ENCODE peak calls at places on chromosomes 3 and 15, in six cellular contexts. One of them, this sample, is unnamed.

GRCh38 chr15:35654334-35654733 is 108.4 kb upstream of the DPH6 start:
- DNase-seq in HepG2: no peak
- DNase-seq in GM23338: no peak
- DNase-seq in GM12878: no peak
- DNase-seq in H1: no peak
- DNase-seq in K562: no peak
- DNase-seq in this sample: no peak

GRCh38 chr3:50853936-50854335 is 179.2 kb downstream of the DOCK3 start:
- DNase-seq in GM12878: no peak
- DNase-seq in HepG2: no peak
- DNase-seq in H1: no peak
- DNase-seq in GM23338: no peak
- DNase-seq in K562: no peak
- DNase-seq in this sample: no peak

GRCh38 chr3:164390046-164390445 is 688.2 kb downstream of the SI start:
- DNase-seq in K562: no peak
- DNase-seq in HepG2: no peak
- DNase-seq in GM12878: no peak
- DNase-seq in GM23338: peak; percentile 7
- DNase-seq in H1: no peak
- DNase-seq in this sample: no peak

GRCh38 chr15:99343836-99344551 is 92.7 kb downstream of the LRRC28 start:
- DNase-seq in HepG2: no peak
- DNase-seq in H1: peak; percentile 65
- DNase-seq in GM12878: no peak
- DNase-seq in GM23338: peak; percentile 75
- DNase-seq in K562: no peak
- DNase-seq in this sample: peak; percentile 66

GRCh38 chr3:9897408-9898372 is 5.0 kb upstream of the IL17RE start:
- DNase-seq in HepG2: peak; percentile 98
- DNase-seq in K562: peak; percentile 51
- DNase-seq in H1: no peak
- DNase-seq in GM23338: no peak
- DNase-seq in GM12878: peak; percentile 28
- DNase-seq in this sample: no peak

GRCh38 chr3:138187296-138188012 is at the start of gene ARMC8:
- DNase-seq in H1: peak; percentile 90
- DNase-seq in K562: peak; percentile 56
- DNase-seq in GM12878: no peak
- DNase-seq in GM23338: peak; percentile 81
- DNase-seq in HepG2: peak; percentile 77
- DNase-seq in this sample: peak; percentile 60

GRCh38 chr3:172746476-172746875 is 4.0 kb upstream of the ECT2 start:
- DNase-seq in GM23338: no peak
- DNase-seq in GM12878: no peak
- DNase-seq in HepG2: no peak
- DNase-seq in K562: no peak
- DNase-seq in H1: no peak
- DNase-seq in this sample: no peak

GRCh38 chr15:39785139-39785538 is 2.5 kb upstream of the FSIP1 start:
- DNase-seq in GM23338: no peak
- DNase-seq in K562: no peak
- DNase-seq in H1: no peak
- DNase-seq in GM12878: no peak
- DNase-seq in HepG2: no peak
- DNase-seq in this sample: no peak

GRCh38 chr3:62755285-62755684 is 119.9 kb downstream of the CADPS start:
- DNase-seq in K562: no peak
- DNase-seq in GM23338: no peak
- DNase-seq in GM12878: no peak
- DNase-seq in HepG2: no peak
- DNase-seq in H1: no peak
- DNase-seq in this sample: no peak

GRCh38 chr15:40357723-40358491 is at the start of gene DISP2:
- DNase-seq in K562: peak; percentile 100
- DNase-seq in GM23338: peak; percentile 96
- DNase-seq in H1: peak; percentile 98
- DNase-seq in GM12878: no peak
- DNase-seq in HepG2: peak; percentile 60
- DNase-seq in this sample: peak; percentile 91

GRCh38 chr3:152738656-152739055 is 96.3 kb upstream of the P2RY1 start:
- DNase-seq in HepG2: no peak
- DNase-seq in GM12878: peak; percentile 60
- DNase-seq in GM23338: no peak
- DNase-seq in K562: no peak
- DNase-seq in H1: no peak
- DNase-seq in this sample: no peak

GRCh38 chr15:35519536-35520149 is 26.3 kb downstream of the DPH6 start:
- DNase-seq in GM12878: peak; percentile 19
- DNase-seq in K562: peak; percentile 10
- DNase-seq in HepG2: peak; percentile 45
- DNase-seq in GM23338: peak; percentile 75
- DNase-seq in H1: no peak
- DNase-seq in this sample: no peak

GRCh38 chr15:77535845-77536244 is 96.9 kb downstream of the LINGO1 start:
- DNase-seq in GM12878: no peak
- DNase-seq in HepG2: no peak
- DNase-seq in GM23338: peak; percentile 60
- DNase-seq in H1: no peak
- DNase-seq in K562: peak; percentile 41
- DNase-seq in this sample: peak; percentile 54

GRCh38 chr15:75723847-75724660 is 11.4 kb upstream of the CSPG4 start:
- DNase-seq in H1: no peak
- DNase-seq in K562: peak; percentile 83
- DNase-seq in HepG2: peak; percentile 81
- DNase-seq in GM23338: peak; percentile 45
- DNase-seq in GM12878: no peak
- DNase-seq in this sample: peak; percentile 35

GRCh38 chr3:24704496-24704895 is 209.8 kb upstream of the THRB start:
- DNase-seq in K562: no peak
- DNase-seq in H1: no peak
- DNase-seq in GM23338: no peak
- DNase-seq in HepG2: no peak
- DNase-seq in GM12878: no peak
- DNase-seq in this sample: no peak

GRCh38 chr15:72375501-72375845 is 341 bp downstream of the HEXA start:
- DNase-seq in H1: no peak
- DNase-seq in K562: no peak
- DNase-seq in GM12878: no peak
- DNase-seq in HepG2: no peak
- DNase-seq in GM23338: peak; percentile 60
- DNase-seq in this sample: no peak

GRCh38 chr15:57720861-57721260 is 14.3 kb downstream of the POLR2M start:
- DNase-seq in H1: no peak
- DNase-seq in GM12878: no peak
- DNase-seq in K562: no peak
- DNase-seq in GM23338: no peak
- DNase-seq in HepG2: no peak
- DNase-seq in this sample: no peak

GRCh38 chr3:185225523-185225922 is 28.3 kb downstream of the EHHADH start:
- DNase-seq in K562: no peak
- DNase-seq in GM12878: no peak
- DNase-seq in HepG2: no peak
- DNase-seq in H1: no peak
- DNase-seq in GM23338: no peak
- DNase-seq in this sample: no peak

GRCh38 chr3:11567516-11568467 is 75.9 kb downstream of the VGLL4 start:
- DNase-seq in K562: no peak
- DNase-seq in GM12878: no peak
- DNase-seq in H1: no peak
- DNase-seq in HepG2: no peak
- DNase-seq in GM23338: no peak
- DNase-seq in this sample: no peak

GRCh38 chr15:40337597-40337996 is 3.1 kb downstream of the CCDC9B start:
- DNase-seq in H1: no peak
- DNase-seq in HepG2: no peak
- DNase-seq in GM12878: no peak
- DNase-seq in K562: no peak
- DNase-seq in GM23338: no peak
- DNase-seq in this sample: no peak

GRCh38 chr3:188170461-188171459 is 16.8 kb downstream of the LPP start:
- DNase-seq in GM23338: no peak
- DNase-seq in GM12878: no peak
- DNase-seq in HepG2: peak; percentile 98
- DNase-seq in H1: no peak
- DNase-seq in K562: no peak
- DNase-seq in this sample: no peak

GRCh38 chr3:111853071-111853470 is 6.0 kb upstream of the PHLDB2 start:
- DNase-seq in H1: no peak
- DNase-seq in HepG2: no peak
- DNase-seq in GM12878: no peak
- DNase-seq in GM23338: no peak
- DNase-seq in K562: no peak
- DNase-seq in this sample: no peak

GRCh38 chr3:111848778-111849177 is 10.3 kb upstream of the PHLDB2 start:
- DNase-seq in H1: no peak
- DNase-seq in HepG2: no peak
- DNase-seq in K562: no peak
- DNase-seq in GM12878: no peak
- DNase-seq in GM23338: no peak
- DNase-seq in this sample: no peak

GRCh38 chr3:111850481-111850880 is 8.6 kb upstream of the PHLDB2 start:
- DNase-seq in GM23338: no peak
- DNase-seq in GM12878: no peak
- DNase-seq in K562: no peak
- DNase-seq in H1: no peak
- DNase-seq in HepG2: no peak
- DNase-seq in this sample: no peak

GRCh38 chr3:111852540-111852939 is 6.5 kb upstream of the PHLDB2 start:
- DNase-seq in HepG2: no peak
- DNase-seq in H1: no peak
- DNase-seq in GM23338: no peak
- DNase-seq in GM12878: no peak
- DNase-seq in K562: no peak
- DNase-seq in this sample: no peak

DNA sequence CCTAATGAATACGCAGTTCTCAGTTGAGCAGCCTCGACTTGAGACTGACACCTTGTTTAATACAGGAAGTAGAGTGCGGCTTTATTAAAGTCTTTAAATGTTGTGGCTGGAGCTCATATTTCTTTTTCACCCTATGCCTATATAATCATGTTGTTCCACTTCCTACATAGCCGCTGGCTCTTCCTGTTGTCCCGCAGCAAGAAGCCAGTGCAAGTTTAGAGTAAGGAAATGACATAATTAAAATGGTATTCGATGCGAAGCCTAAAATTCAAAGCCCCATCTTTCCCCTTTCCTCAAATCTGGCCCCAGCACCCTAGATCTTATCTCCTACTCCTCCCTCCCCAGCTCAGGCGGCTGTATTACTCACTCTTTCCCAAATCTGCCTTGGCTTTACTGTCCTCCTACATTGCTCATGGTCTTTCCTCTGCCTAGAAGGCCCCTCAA is 7.5 kb upstream of the PHLDB2 start:
- DNase-seq in H1: no peak
- DNase-seq in K562: no peak
- DNase-seq in HepG2: no peak
- DNase-seq in GM12878: no peak
- DNase-seq in GM23338: no peak
- DNase-seq in this sample: no peak
- TF ChIP-seq CREB1 in H1: no peak
- TF ChIP-seq CREB1 in K562: no peak
- TF ChIP-seq CREB1 in HepG2: no peak
- TF ChIP-seq CREB1 in GM12878: no peak
- TF ChIP-seq CREB1 in GM23338: no peak
- TF ChIP-seq CREB1 in this sample: no peak

GRCh38 chr3:58041182-58041825 is 33.1 kb downstream of the FLNB start:
- DNase-seq in K562: no peak
- DNase-seq in H1: no peak
- DNase-seq in HepG2: peak; percentile 56
- DNase-seq in GM12878: no peak
- DNase-seq in GM23338: no peak
- DNase-seq in this sample: no peak
- TF ChIP-seq CREB1 in K562: no peak
- TF ChIP-seq CREB1 in H1: no peak
- TF ChIP-seq CREB1 in HepG2: no peak
- TF ChIP-seq CREB1 in GM12878: no peak
- TF ChIP-seq CREB1 in GM23338: no peak
- TF ChIP-seq CREB1 in this sample: no peak

DNA sequence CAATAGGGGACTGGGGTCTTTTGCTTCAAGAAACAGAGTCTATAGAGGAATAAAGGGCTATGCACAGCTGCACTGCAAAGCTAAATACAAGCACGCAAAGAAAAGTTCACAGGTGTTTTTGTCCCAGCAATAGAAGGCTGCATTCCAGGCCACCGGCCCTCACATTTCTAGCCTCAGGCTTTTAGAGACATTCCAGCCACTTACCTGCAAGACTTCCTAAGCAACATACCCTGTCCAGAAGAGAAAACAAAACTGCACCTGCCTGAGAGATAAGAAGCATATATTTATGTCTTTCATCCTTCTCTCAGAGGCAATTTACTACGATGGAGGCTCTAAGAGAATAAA is 220.5 kb downstream of the OPA1 start:
- DNase-seq in HepG2: no peak
- DNase-seq in GM12878: no peak
- DNase-seq in H1: no peak
- DNase-seq in GM23338: peak; percentile 61
- DNase-seq in K562: no peak
- DNase-seq in this sample: no peak
- TF ChIP-seq CREB1 in HepG2: no peak
- TF ChIP-seq CREB1 in GM12878: no peak
- TF ChIP-seq CREB1 in H1: no peak
- TF ChIP-seq CREB1 in GM23338: no peak
- TF ChIP-seq CREB1 in K562: no peak
- TF ChIP-seq CREB1 in this sample: no peak

GRCh38 chr3:16801223-16801622 is 83.5 kb upstream of the PLCL2 start:
- DNase-seq in HepG2: no peak
- DNase-seq in GM12878: no peak
- DNase-seq in H1: no peak
- DNase-seq in GM23338: no peak
- DNase-seq in K562: no peak
- DNase-seq in this sample: no peak

GRCh38 chr3:16803019-16803418 is 81.7 kb upstream of the PLCL2 start:
- DNase-seq in H1: no peak
- DNase-seq in GM12878: no peak
- DNase-seq in HepG2: no peak
- DNase-seq in GM23338: no peak
- DNase-seq in K562: no peak
- DNase-seq in this sample: no peak

GRCh38 chr3:16801698-16802097 is 83.1 kb upstream of the PLCL2 start:
- DNase-seq in K562: no peak
- DNase-seq in GM23338: no peak
- DNase-seq in H1: no peak
- DNase-seq in GM12878: no peak
- DNase-seq in HepG2: no peak
- DNase-seq in this sample: no peak

GRCh38 chr3:16800361-16800760 is 84.4 kb upstream of the PLCL2 start:
- DNase-seq in H1: no peak
- DNase-seq in HepG2: no peak
- DNase-seq in GM12878: no peak
- DNase-seq in K562: no peak
- DNase-seq in GM23338: no peak
- DNase-seq in this sample: no peak

DNA sequence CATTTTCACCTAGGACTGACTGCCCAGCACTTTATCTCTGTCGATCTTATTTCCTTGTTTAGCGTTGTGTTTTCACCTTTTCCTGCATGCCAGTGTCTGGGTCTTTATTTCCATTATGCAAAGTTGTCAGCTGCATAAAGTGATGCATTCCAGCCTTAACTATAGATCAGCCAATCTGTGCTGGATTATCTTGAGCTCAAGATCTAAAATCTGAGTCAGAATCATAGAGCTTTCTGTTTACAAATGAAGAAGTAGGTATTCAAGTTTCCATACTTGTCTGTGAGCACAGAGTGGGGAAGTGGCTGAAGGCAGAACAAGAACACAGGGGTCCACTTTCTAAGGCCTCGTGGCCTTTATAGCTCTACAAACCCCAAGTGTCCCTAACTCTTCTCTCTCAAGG is 82.4 kb upstream of the PLCL2 start:
- DNase-seq in GM23338: no peak
- DNase-seq in H1: no peak
- DNase-seq in HepG2: no peak
- DNase-seq in K562: no peak
- DNase-seq in GM12878: no peak
- DNase-seq in this sample: no peak
- TF ChIP-seq CREB1 in GM23338: no peak
- TF ChIP-seq CREB1 in H1: no peak
- TF ChIP-seq CREB1 in HepG2: no peak
- TF ChIP-seq CREB1 in K562: no peak
- TF ChIP-seq CREB1 in GM12878: no peak
- TF ChIP-seq CREB1 in this sample: no peak

This sample was measured in WTC11.